ENCODE peak calls at places on chromosomes 1 and 21, in ten cellular contexts. Y is GM12891, O is stomach, K is uterus, W is body of pancreas, M is prostate gland, D is Peyer's patch, U is IMR-90, J is GM12892, Q is thyroid gland. V is an unnamed sample.

GRCh38 chr1:29557066-29557465 is 320.7 kb downstream of the PTPRU start:
- DNase-seq in Y (no peak), O (no peak), K (no peak), W (no peak), M (no peak), D (no peak), U (no peak), J (no peak), Q (no peak), V (no peak)

GRCh38 chr1:33433509-33434362 is 2.8 kb upstream of the PHC2 start:
- DNase-seq in Y (no peak), O (no peak), K (peak), W (peak), M (no peak), D (no peak), U (peak), J (no peak), Q (peak), V (peak)

GRCh38 chr1:94106716-94107115 is 14.2 kb downstream of the ABCA4 start:
- DNase-seq in Y (no peak), O (no peak), K (no peak), W (no peak), M (no peak), D (no peak), U (peak), J (no peak), Q (no peak), V (no peak)

GRCh38 chr1:26537951-26538352 is 8.4 kb downstream of the RPS6KA1 start:
- DNase-seq in Y (no peak), O (no peak), K (no peak), W (no peak), M (no peak), D (peak), U (peak), J (no peak), Q (no peak), V (no peak)

GRCh38 chr1:149848811-149849210 is 50.6 kb upstream of the BOLA1 start:
- DNase-seq in Y (no peak), O (no peak), K (no peak), W (no peak), M (peak), D (no peak), U (no peak), J (no peak), Q (no peak), V (no peak)

GRCh38 chr21:39366563-39366962 is 17.7 kb upstream of the HMGN1 start:
- DNase-seq in Y (no peak), O (no peak), K (no peak), W (no peak), M (no peak), D (no peak), U (no peak), J (no peak), Q (no peak), V (no peak)

GRCh38 chr1:31767225-31767624 is 3.1 kb upstream of the ADGRB2 start:
- DNase-seq in Y (no peak), O (no peak), K (no peak), W (no peak), M (no peak), D (no peak), U (no peak), J (no peak), Q (peak), V (no peak)

GRCh38 chr1:200530551-200531261 is 89.8 kb downstream of the KIF14 start:
- DNase-seq in Y (no peak), O (no peak), K (no peak), W (no peak), M (no peak), D (no peak), U (no peak), J (no peak), Q (no peak), V (no peak)

GRCh38 chr1:12057382-12057781 is 5.7 kb upstream of the TNFRSF8 start:
- DNase-seq in Y (no peak), O (no peak), K (no peak), W (no peak), M (no peak), D (no peak), U (peak), J (no peak), Q (no peak), V (peak)

GRCh38 chr1:93275634-93276295 is 69.9 kb upstream of the DR1 start:
- DNase-seq in Y (no peak), O (no peak), K (no peak), W (no peak), M (no peak), D (no peak), U (no peak), J (no peak), Q (peak), V (no peak)

GRCh38 chr1:31587720-31588423 is 11.6 kb downstream of the TINAGL1 start:
- DNase-seq in Y (peak), O (peak), K (peak), W (peak), M (peak), D (peak), U (no peak), J (peak), Q (peak), V (peak)

GRCh38 chr1:30716646-30717045 is 6.7 kb downstream of the MATN1 start:
- DNase-seq in Y (no peak), O (no peak), K (peak), W (no peak), M (no peak), D (no peak), U (no peak), J (no peak), Q (no peak), V (no peak)

GRCh38 chr1:64572222-64572900 is 102.4 kb downstream of the CACHD1 start:
- DNase-seq in Y (no peak), O (no peak), K (no peak), W (no peak), M (no peak), D (no peak), U (no peak), J (no peak), Q (no peak), V (no peak)

DNA sequence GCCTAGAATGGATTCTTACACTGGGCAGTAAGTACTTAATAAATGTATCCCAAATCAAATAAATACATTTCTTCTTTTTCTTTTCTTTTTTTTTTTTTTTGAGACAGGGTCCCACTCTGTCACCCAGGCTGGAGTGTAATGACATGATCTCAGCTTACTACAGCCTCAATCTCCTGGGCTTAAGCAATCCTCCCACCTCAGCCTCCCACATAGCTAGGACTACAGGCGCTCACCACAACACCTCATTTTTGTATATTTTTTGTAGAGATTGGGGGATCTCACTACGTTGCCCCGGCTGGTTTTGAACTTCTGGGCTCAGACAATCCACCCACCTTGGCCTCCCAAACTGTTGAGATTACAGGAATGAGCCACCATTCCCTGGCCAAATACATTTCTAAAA is 63.7 kb upstream of the LGALS8 start:
- DNase-seq in Y (no peak), O (no peak), K (no peak), W (no peak), M (no peak), D (no peak), U (no peak), J (no peak), Q (no peak), V (no peak)
- TF ChIP-seq POLR2A in Y (no peak), O (no peak), K (no peak), W (no peak), M (no peak), D (no peak), U (no peak), J (no peak), Q (no peak), V (no peak)

GRCh38 chr1:156458181-156458503 is 42.4 kb downstream of the MEF2D start:
- DNase-seq in Y (no peak), O (no peak), K (no peak), W (no peak), M (no peak), D (no peak), U (peak), J (no peak), Q (no peak), V (no peak)

GRCh38 chr1:156452863-156453262 is 47.7 kb downstream of the MEF2D start:
- DNase-seq in Y (no peak), O (no peak), K (no peak), W (no peak), M (no peak), D (no peak), U (no peak), J (no peak), Q (no peak), V (no peak)

GRCh38 chr1:156455362-156455761 is 45.2 kb downstream of the MEF2D start:
- DNase-seq in Y (no peak), O (no peak), K (no peak), W (no peak), M (no peak), D (no peak), U (no peak), J (no peak), Q (no peak), V (no peak)

GRCh38 chr1:156460525-156460924 is 40.0 kb downstream of the MEF2D start:
- DNase-seq in Y (no peak), O (no peak), K (no peak), W (no peak), M (no peak), D (no peak), U (no peak), J (no peak), Q (no peak), V (no peak)

GRCh38 chr1:156456625-156457465 is 43.7 kb downstream of the MEF2D start:
- DNase-seq in Y (peak), O (peak), K (peak), W (peak), M (peak), D (peak), U (peak), J (peak), Q (peak), V (peak)
- TF ChIP-seq POLR2A in Y (peak), O (no peak), K (peak), W (peak), M (peak), D (peak), U (peak), J (peak), Q (peak), V (peak)

DNA sequence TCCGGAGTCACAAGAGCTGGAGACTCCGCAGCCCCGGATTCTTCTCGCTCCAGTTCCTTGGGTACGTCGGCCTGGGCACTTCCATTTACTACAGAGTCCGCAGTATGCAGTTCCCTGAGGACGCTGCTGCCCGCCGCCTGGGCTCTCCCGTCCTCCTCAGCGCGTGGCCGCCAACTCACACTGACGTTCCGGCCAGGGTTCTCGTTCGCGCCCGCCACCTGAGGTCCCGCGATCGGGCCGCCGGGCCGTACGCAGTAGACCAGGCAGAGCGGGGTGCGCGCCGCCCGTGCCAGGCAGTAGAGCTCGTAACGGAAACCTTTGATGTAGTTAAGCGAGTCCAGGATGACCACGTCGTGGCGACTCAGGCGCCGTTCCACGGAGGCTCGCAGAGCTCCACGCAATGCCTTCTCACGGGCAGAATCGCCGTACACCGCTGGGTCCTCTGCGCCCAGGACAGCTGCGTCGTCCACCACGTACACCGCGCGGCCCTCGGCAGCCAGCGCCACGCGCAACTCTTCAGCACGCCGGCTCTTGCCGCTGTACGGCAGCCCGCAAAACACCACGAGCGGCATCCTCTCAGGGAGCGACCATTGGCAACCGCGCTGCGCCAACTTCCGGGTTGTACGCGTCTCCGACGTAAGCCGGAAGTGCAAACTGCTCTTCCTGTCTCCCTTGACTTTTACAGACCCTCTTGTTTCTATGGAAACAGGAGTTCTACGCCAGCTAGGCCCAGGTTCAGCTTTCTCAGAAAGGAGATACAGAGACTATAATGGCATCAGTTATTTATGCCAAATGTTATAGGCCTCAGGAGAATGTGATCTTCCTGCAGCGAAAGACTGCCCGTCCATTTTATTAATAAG is at the start of gene KTI12:
- DNase-seq in Y (peak), O (peak), K (peak), W (peak), M (peak), D (peak), U (peak), J (peak), Q (peak), V (peak)
- TF ChIP-seq POLR2A in Y (peak), O (no peak), K (peak), W (peak), M (peak), D (peak), U (peak), J (peak), Q (peak), V (peak)

DNA sequence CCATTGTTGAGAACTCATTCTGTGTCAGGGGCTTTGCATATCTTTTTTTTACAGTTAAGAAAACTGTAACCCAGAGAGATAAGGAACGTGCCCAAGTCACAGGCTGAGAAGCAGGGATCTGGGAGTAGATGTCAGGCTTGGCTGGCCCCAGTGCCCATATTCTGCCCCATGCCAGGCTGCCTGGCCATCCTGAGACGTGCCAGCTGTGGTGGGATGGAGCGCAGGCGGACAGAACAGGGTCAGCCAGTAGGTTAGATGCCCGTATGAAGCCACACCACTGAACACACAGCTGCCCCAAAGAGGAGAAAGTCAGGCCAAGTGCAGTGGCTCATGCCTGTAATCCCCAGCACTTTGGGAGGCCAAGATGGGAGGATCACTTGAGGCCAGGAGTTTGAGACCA is 55.9 kb downstream of the SLC66A1 start:
- DNase-seq in Y (no peak), O (no peak), K (no peak), W (no peak), M (no peak), D (no peak), U (no peak), J (no peak), Q (no peak), V (no peak)
- TF ChIP-seq POLR2A in Y (no peak), O (no peak), K (no peak), W (no peak), M (no peak), D (no peak), U (no peak), J (no peak), Q (no peak), V (no peak)

DNA sequence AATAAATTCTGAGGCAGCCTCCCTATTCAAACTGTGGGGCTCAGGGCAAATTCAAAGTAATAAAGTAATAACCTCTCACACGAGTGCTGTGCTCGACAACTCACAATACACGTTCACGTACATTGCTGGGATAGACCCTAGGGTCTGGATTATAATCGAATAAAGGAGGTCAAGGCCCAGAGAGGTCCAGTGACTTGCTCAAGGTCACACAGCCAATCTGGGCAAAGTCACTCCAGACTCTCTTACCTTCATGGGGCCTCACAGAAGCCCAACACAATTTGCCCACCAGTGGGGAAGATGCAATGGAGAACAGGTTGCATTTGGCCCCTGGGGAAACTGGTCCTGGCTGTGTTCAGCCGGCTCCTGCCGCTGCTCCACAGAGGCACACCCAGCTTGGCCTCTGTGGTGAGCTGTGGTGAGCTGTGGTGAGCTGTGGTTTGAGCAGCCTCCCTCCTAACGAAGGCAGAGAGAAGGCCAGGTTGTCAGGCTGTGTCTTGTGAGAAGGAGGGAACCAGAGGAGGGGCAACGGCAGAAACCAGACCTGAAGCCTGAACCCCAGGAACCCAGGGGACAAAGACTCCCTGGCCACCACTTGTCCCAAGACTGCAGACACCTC is 35.1 kb downstream of the NUAK2 start:
- DNase-seq in Y (peak), O (peak), K (no peak), W (no peak), M (no peak), D (no peak), U (peak), J (peak), Q (no peak), V (no peak)
- TF ChIP-seq POLR2A in Y (no peak), O (no peak), K (no peak), W (no peak), M (no peak), D (no peak), U (no peak), J (no peak), Q (no peak), V (no peak)

GRCh38 chr21:46323710-46324389 is at the start of the genes C21orf58 and PCNT:
- DNase-seq in Y (peak), O (peak), K (peak), W (peak), M (peak), D (peak), U (peak), J (peak), Q (peak), V (peak)
- TF ChIP-seq POLR2A in Y (peak), O (no peak), K (no peak), W (no peak), M (peak), D (no peak), U (peak), J (peak), Q (peak), V (peak)

GRCh38 chr1:56061824-56062223 is 517.5 kb downstream of the PLPP3 start:
- DNase-seq in Y (no peak), O (no peak), K (no peak), W (no peak), M (no peak), D (no peak), U (no peak), J (no peak), Q (peak), V (no peak)
- TF ChIP-seq POLR2A in Y (no peak), O (no peak), K (no peak), W (no peak), M (no peak), D (no peak), U (no peak), J (no peak), Q (no peak), V (no peak)

DNA sequence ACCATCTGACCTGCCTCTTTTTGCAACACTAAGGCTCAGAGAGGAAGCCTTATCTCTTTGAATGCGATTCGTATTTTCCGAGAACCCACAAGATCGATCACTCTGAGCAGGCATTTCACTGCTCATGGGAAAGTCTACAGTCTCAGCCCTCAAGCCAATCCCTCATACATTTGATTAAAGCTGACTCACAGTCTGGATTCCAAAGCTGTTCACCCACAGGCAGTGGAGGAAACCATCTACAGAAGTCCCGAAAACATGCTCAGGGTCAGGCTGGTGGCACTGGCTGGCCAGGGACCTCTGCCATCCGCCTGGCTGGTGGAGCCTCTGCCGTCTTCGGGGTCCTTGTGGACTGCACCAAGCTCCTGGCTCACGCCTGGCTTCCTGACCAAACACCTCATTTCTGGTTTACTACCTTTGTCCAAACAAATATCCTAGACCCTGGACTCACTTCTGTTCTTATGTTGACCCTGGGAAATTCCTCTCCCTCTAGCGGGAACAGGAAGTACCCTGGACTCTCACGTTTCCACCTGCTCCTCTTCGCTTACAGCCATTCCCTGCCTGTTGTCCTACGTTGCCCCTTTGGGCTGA is 650.0 kb downstream of the SMYD3 start:
- DNase-seq in Y (no peak), O (no peak), K (no peak), W (no peak), M (no peak), D (no peak), U (peak), J (no peak), Q (no peak), V (peak)
- TF ChIP-seq POLR2A in Y (no peak), O (no peak), K (no peak), W (no peak), M (no peak), D (no peak), U (no peak), J (no peak), Q (no peak), V (no peak)

GRCh38 chr1:228073870-228074545 is 8.5 kb upstream of the ARF1 start:
- DNase-seq in Y (no peak), O (peak), K (no peak), W (no peak), M (no peak), D (peak), U (no peak), J (no peak), Q (peak), V (no peak)

GRCh38 chr1:228073061-228073869 is 9.2 kb upstream of the ARF1 start:
- DNase-seq in Y (no peak), O (peak), K (no peak), W (no peak), M (no peak), D (peak), U (no peak), J (no peak), Q (no peak), V (no peak)

GRCh38 chr1:228071839-228072657 is 10.5 kb upstream of the ARF1 start:
- DNase-seq in Y (no peak), O (no peak), K (no peak), W (no peak), M (no peak), D (no peak), U (no peak), J (no peak), Q (no peak), V (no peak)

GRCh38 chr1:228070851-228071250 is 11.7 kb upstream of the ARF1 start:
- DNase-seq in Y (no peak), O (no peak), K (no peak), W (no peak), M (no peak), D (no peak), U (no peak), J (no peak), Q (no peak), V (no peak)

DNA sequence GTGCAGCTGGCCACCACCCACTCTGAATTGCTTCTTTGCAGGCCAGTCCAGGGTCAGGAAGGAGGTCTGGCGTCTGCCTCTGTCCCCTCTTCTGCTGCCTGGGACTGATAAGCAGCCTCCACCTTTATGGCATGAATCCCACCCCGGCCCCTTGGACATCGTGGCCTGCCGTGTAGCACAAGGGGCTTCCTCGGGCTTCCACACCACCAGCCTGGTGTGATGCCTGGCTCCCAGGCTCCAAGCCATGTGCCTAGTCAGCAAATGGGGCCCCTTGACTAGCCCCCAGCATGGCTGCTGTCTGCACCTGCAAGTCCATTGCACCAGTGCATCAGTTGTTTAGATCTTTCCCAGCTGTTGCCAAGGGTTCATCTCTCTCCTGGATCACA is 9.9 kb upstream of the ARF1 start:
- DNase-seq in Y (no peak), O (peak), K (no peak), W (no peak), M (no peak), D (peak), U (no peak), J (no peak), Q (no peak), V (no peak)
- TF ChIP-seq POLR2A in Y (no peak), O (no peak), K (no peak), W (no peak), M (no peak), D (no peak), U (no peak), J (no peak), Q (no peak), V (no peak)

V was measured in H54.